ENCODE peak calls at places on chromosomes 6 and 20, in five cellular contexts. M is left ventricle myocardium inferior, K is cardiac muscle cell, X is stomach, C is upper lobe of right lung. R is an unnamed sample.

GRCh38 chr20:34512955-34513419 is 3.2 kb upstream of the DYNLRB1 start:
- DNase-seq in K (no peak), C (no peak), X (no peak), M (no peak), R (no peak)

GRCh38 chr6:3290501-3291211 is 31.9 kb downstream of the PSMG4 start:
- DNase-seq in X (no peak), M (no peak), C (no peak), K (no peak), R (no peak)

GRCh38 chr6:45699663-45700062 is 316.0 kb downstream of the CLIC5 start:
- DNase-seq in K (no peak), X (no peak), C (no peak), M (no peak), R (no peak)

GRCh38 chr6:3031857-3032256 is 32.2 kb downstream of the NQO2 start:
- DNase-seq in M (no peak), C (no peak), K (no peak), X (no peak), R (no peak)

GRCh38 chr6:78832091-78832808 is 35.1 kb upstream of the IRAK1BP1 start:
- DNase-seq in K (peak; percentile 46), M (no peak), X (no peak), C (no peak), R (no peak)

GRCh38 chr6:159807150-159807859 is 7.2 kb downstream of the PNLDC1 start:
- DNase-seq in K (peak; percentile 60), X (no peak), C (no peak), M (no peak), R (no peak)

GRCh38 chr6:158717341-158718328 is 67.8 kb downstream of the SYTL3 start:
- DNase-seq in M (no peak), X (no peak), K (no peak), C (no peak), R (peak; percentile 74)

GRCh38 chr6:3208096-3208774 is 19.2 kb downstream of the TUBB2B start:
- DNase-seq in C (no peak), K (peak; percentile 92), X (no peak), M (no peak), R (no peak)

GRCh38 chr6:31175961-31176360 is 5.5 kb upstream of the POU5F1 start:
- DNase-seq in X (no peak), M (no peak), K (peak; percentile 69), C (no peak), R (no peak)

GRCh38 chr20:31824125-31824485 is 4.9 kb downstream of the MYLK2 start:
- DNase-seq in X (no peak), M (no peak), C (peak; percentile 52), K (no peak), R (no peak)

GRCh38 chr6:137475103-137475502 is 19.1 kb downstream of the OLIG3 start:
- DNase-seq in C (no peak), M (no peak), K (no peak), X (no peak), R (no peak)
- TF ChIP-seq CTCF in C (no peak), M (no peak), K (no peak), X (no peak), R (no peak)

DNA sequence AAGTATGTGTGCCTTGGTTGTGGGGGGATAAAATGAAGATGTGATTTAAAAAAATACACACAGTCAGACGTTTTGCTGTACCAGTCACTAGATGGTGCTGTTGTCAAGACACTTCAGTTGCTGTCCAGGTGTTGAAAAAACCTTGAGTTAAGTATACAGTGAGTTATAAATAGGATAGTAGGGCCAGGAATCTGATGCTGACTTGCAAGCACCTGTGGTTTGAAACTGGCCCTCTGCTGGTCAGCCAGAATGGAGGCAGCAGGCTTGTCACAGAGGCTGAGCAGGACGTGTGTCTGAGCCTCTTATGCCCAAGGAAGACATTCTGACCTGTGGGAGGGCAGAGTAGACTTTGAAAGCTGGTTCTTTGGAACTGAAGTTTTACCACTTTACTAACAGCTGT is 27.8 kb downstream of the RNF8 start:
- DNase-seq in C (no peak), X (peak; percentile 54), M (no peak), K (peak; percentile 62), R (peak; percentile 72)
- TF ChIP-seq CTCF in C (peak; percentile 60), X (no peak), M (peak; percentile 70), K (peak; percentile 47), R (peak; percentile 51)

GRCh38 chr6:84243240-84243639 is 15.8 kb upstream of the CEP162 start:
- DNase-seq in X (no peak), C (no peak), M (no peak), K (peak; percentile 45), R (no peak)
- TF ChIP-seq CTCF in X (no peak), C (no peak), M (no peak), K (peak; percentile 25), R (no peak)

GRCh38 chr20:2800590-2801458 is at the start of gene CPXM1:
- DNase-seq in C (no peak), K (peak; percentile 67), M (no peak), X (no peak), R (peak; percentile 62)
- TF ChIP-seq CTCF in C (no peak), K (no peak), M (no peak), X (no peak), R (no peak)

GRCh38 chr6:40990301-40990700 is 48.7 kb downstream of the UNC5CL start:
- DNase-seq in K (no peak), M (no peak), X (no peak), C (no peak), R (no peak)
- TF ChIP-seq CTCF in K (no peak), M (no peak), X (no peak), C (no peak), R (no peak)

GRCh38 chr6:4806308-4807190 is 30.3 kb downstream of the CDYL start:
- DNase-seq in K (no peak), M (no peak), X (no peak), C (no peak), R (no peak)
- TF ChIP-seq CTCF in K (no peak), M (no peak), X (no peak), C (no peak), R (no peak)

DNA sequence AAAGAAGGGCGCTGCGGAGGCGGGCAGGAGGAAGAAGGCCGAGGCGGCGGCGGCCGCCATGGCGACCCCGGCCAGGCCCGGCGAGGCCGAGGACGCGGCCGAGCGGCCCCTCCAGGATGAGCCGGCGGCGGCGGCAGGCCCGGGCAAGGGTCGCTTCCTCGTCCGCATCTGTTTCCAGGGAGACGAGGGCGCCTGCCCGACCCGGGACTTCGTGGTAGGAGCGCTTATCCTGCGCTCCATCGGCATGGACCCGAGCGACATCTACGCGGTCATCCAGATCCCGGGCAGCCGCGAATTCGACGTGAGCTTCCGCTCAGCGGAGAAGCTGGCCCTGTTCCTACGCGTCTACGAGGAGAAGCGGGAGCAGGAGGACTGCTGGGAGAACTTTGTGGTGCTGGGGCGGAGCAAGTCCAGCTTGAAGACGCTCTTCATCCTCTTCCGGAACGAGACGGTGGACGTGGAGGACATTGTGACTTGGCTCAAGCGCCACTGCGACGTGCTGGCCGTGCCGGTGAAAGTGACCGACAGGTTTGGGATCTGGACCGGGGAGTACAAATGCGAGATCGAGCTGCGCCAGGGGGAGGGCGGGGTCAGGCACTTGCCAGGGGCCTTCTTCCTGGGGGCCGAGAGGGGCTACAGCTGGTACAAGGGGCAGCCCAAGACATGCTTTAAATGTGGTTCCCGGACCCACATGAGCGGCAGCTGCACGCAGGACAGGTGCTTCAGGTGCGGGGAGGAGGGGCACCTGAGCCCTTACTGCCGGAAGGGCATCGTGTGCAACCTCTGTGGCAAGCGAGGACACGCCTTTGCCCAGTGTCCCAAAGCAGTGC is 770 bp downstream of the ZCCHC3 start:
- DNase-seq in M (peak; percentile 68), C (peak; percentile 89), K (peak; percentile 77), X (peak; percentile 66), R (peak; percentile 69)
- TF ChIP-seq CTCF in M (no peak), C (no peak), K (no peak), X (no peak), R (no peak)

DNA sequence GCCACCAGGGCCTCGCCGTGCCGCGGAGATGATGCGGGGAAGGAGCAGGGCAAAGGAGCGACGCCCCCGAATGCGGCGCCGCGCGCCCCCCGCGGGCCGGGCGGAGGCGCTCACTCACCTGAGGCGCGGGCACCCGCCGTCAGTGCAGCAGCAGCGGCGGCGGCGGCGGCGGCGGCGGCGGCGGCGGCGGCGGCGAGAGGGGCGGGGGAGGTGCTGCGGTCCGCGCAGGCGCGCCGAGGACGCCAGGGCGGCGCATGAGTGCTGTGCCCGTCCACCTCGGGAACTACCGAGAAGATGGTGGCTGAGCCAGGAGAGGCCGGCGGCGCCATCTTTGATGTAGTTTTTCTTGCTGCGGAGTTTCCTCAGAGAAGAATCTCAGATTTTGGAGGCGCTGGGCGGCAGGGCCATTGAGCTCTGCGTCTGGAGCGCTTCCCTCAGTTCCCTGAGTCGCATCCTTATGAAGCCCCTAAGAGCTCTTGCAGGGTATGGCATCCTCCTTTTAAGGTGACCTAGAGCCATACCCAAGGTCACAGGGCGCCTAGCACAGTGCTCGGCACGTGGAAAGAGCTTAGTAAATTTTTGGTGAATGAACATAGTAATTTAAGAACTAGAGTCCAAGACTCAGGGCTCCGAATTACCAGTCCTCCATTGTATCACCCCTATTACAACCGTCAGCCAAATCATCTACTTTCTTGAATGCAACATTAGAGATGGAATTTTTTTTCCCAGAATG is at the start of gene NDRG3:
- DNase-seq in X (peak; percentile 96), M (peak; percentile 95), K (peak; percentile 95), C (peak; percentile 97), R (peak; percentile 98)
- TF ChIP-seq CTCF in X (no peak), M (peak; percentile 23), K (no peak), C (peak; percentile 10), R (no peak)